ENCODE peak calls at places on chromosomes 13 and 19, in eight cellular contexts. G is RPMI7951; S is G401; Y is tibial artery; X is anterior cingulate cortex; N is effector memory CD8-positive, alpha-beta T cell; W is progenitor cell of endocrine pancreas; C is HFFc6. B is an unnamed sample.

GRCh38 chr19:31406106-31406505 is 56.9 kb upstream of the TSHZ3 start:
- DNase-seq in G (no peak), S (no peak), Y (no peak), X (no peak), N (no peak), W (no peak), C (no peak), B (no peak)

GRCh38 chr13:113874579-113875428 is 10.9 kb upstream of the GAS6 start:
- DNase-seq in G (no peak), S (no peak), Y (peak; percentile 62), X (no peak), N (no peak), W (no peak), C (no peak), B (no peak)

GRCh38 chr19:55086730-55087541 is 11.3 kb downstream of the EPS8L1 start:
- DNase-seq in G (peak; percentile 98), S (peak; percentile 72), Y (peak; percentile 94), X (peak; percentile 74), N (no peak), W (peak; percentile 82), C (peak; percentile 92), B (peak; percentile 92)

GRCh38 chr13:111065698-111066097 is 49.4 kb upstream of the ARHGEF7 start:
- DNase-seq in G (no peak), S (no peak), Y (no peak), X (no peak), N (no peak), W (no peak), C (no peak), B (no peak)

GRCh38 chr13:47901451-47901850 is 99.6 kb downstream of the SUCLA2 start:
- DNase-seq in G (peak; percentile 15), S (no peak), Y (no peak), X (no peak), N (no peak), W (no peak), C (no peak), B (no peak)

GRCh38 chr19:17779281-17779930 is 15.5 kb upstream of the B3GNT3 start:
- DNase-seq in G (peak; percentile 46), S (peak; percentile 81), Y (peak; percentile 70), X (no peak), N (no peak), W (no peak), C (no peak), B (no peak)

GRCh38 chr13:51971520-51972426 is 39.5 kb downstream of the ATP7B start:
- DNase-seq in G (no peak), S (no peak), Y (no peak), X (no peak), N (no peak), W (no peak), C (no peak), B (no peak)

GRCh38 chr13:23509781-23510543 is 60.2 kb upstream of the TNFRSF19 start:
- DNase-seq in G (peak; percentile 85), S (no peak), Y (no peak), X (no peak), N (no peak), W (no peak), C (peak; percentile 79), B (no peak)

GRCh38 chr13:31001647-31002046 is 69.2 kb downstream of the TEX26 start:
- DNase-seq in G (no peak), S (no peak), Y (no peak), X (no peak), N (no peak), W (no peak), C (no peak), B (no peak)

GRCh38 chr13:93227280-93227905 is 786 bp downstream of the GPC6 start:
- DNase-seq in G (no peak), S (no peak), Y (peak; percentile 70), X (no peak), N (no peak), W (peak; percentile 28), C (peak; percentile 13), B (peak; percentile 10)

GRCh38 chr19:31483226-31483857 is 134.1 kb upstream of the TSHZ3 start:
- DNase-seq in G (no peak), S (no peak), Y (no peak), X (no peak), N (no peak), W (no peak), C (no peak), B (no peak)

GRCh38 chr13:41179593-41180250 is 14.6 kb downstream of the KBTBD7 start:
- DNase-seq in G (peak; percentile 3), S (no peak), Y (no peak), X (no peak), N (no peak), W (no peak), C (peak; percentile 56), B (no peak)

GRCh38 chr13:43085545-43085944 is 62.2 kb downstream of the DNAJC15 start:
- DNase-seq in G (peak; percentile 36), S (peak; percentile 32), Y (no peak), X (no peak), N (no peak), W (no peak), C (peak; percentile 41), B (no peak)

GRCh38 chr19:44807652-44808462 is 1.0 kb upstream of the BCAM start:
- DNase-seq in G (peak; percentile 38), S (peak; percentile 39), Y (no peak), X (no peak), N (no peak), W (peak; percentile 73), C (no peak), B (peak; percentile 34)

GRCh38 chr13:113187263-113187669 is 21.2 kb downstream of the PCID2 start:
- DNase-seq in G (peak; percentile 99), S (no peak), Y (peak; percentile 90), X (peak; percentile 31), N (no peak), W (no peak), C (peak; percentile 100), B (no peak)